ENCODE peak calls at places on chromosome 6, in nine cellular contexts. A is A549, U is cardiac fibroblast, K is fibroblast of the aortic adventitia, O is HFF-Myc, B is kidney, X is Panc1, J is astrocyte of the spinal cord, L is AG09309. G is an unnamed sample.
A peak's percentile ranks its signal among the peaks of the same experiment; 100 is the strongest.

GRCh38 chr6:125037826-125038225 is 75.6 kb downstream of the RNF217 start:
- DNase-seq in K (no peak), B (no peak), A (no peak), X (no peak), O (no peak), U (no peak), L (no peak), J (no peak), G (no peak)

GRCh38 chr6:71287038-71287437 is 1.6 kb upstream of the OGFRL1 start:
- DNase-seq in O (no peak), L (no peak), U (no peak), K (no peak), A (no peak), X (no peak), B (no peak), J (no peak), G (no peak)

GRCh38 chr6:41937881-41938574 is 3.6 kb downstream of the CCND3 start:
- DNase-seq in J (no peak), U (peak; percentile 35), X (no peak), O (no peak), B (no peak), K (peak; percentile 52), A (no peak), L (no peak), G (no peak)

GRCh38 chr6:30508890-30509736 is 19.8 kb downstream of the HLA-E start:
- DNase-seq in J (no peak), X (no peak), A (no peak), B (no peak), K (peak; percentile 43), L (no peak), O (no peak), U (peak; percentile 63), G (no peak)

GRCh38 chr6:139133272-139133671 is 1.6 kb upstream of the HECA start:
- DNase-seq in J (no peak), L (no peak), U (peak; percentile 46), B (peak; percentile 60), O (no peak), A (no peak), X (no peak), K (peak; percentile 36), G (no peak)

GRCh38 chr6:144279484-144280150 is 5.5 kb upstream of the UTRN start:
- DNase-seq in K (no peak), J (no peak), B (no peak), U (no peak), L (no peak), O (no peak), A (no peak), X (no peak), G (no peak)

GRCh38 chr6:148983986-148984385 is 237.2 kb downstream of the UST start:
- DNase-seq in K (no peak), U (no peak), J (no peak), L (no peak), A (no peak), B (no peak), X (no peak), O (peak; percentile 65), G (no peak)

GRCh38 chr6:33779305-33779704 is 9.6 kb downstream of the LEMD2 start:
- DNase-seq in B (no peak), U (no peak), A (no peak), O (no peak), K (no peak), J (no peak), L (no peak), X (no peak), G (no peak)

GRCh38 chr6:68756454-68757375 is 121.6 kb downstream of the ADGRB3 start:
- DNase-seq in J (no peak), U (no peak), L (no peak), A (no peak), B (no peak), K (no peak), O (no peak), X (no peak), G (no peak)

GRCh38 chr6:4776493-4776966 is 326 bp downstream of the CDYL start:
- DNase-seq in U (no peak), B (peak; percentile 82), L (no peak), O (no peak), X (no peak), J (peak; percentile 33), K (no peak), A (no peak), G (no peak)

GRCh38 chr6:4774296-4774695 is 1.9 kb upstream of the CDYL start:
- DNase-seq in J (no peak), A (no peak), U (no peak), K (no peak), O (no peak), B (no peak), L (no peak), X (no peak), G (no peak)

GRCh38 chr6:4776967-4777925 is 1.0 kb downstream of the CDYL start:
- DNase-seq in L (no peak), X (no peak), J (peak; percentile 53), A (peak; percentile 26), U (peak; percentile 52), O (no peak), K (peak; percentile 46), B (peak; percentile 78), G (no peak)

GRCh38 chr6:4774715-4775590 is 1.3 kb upstream of the CDYL start:
- DNase-seq in B (no peak), L (no peak), A (no peak), O (no peak), U (no peak), X (no peak), K (no peak), J (no peak), G (no peak)

DNA sequence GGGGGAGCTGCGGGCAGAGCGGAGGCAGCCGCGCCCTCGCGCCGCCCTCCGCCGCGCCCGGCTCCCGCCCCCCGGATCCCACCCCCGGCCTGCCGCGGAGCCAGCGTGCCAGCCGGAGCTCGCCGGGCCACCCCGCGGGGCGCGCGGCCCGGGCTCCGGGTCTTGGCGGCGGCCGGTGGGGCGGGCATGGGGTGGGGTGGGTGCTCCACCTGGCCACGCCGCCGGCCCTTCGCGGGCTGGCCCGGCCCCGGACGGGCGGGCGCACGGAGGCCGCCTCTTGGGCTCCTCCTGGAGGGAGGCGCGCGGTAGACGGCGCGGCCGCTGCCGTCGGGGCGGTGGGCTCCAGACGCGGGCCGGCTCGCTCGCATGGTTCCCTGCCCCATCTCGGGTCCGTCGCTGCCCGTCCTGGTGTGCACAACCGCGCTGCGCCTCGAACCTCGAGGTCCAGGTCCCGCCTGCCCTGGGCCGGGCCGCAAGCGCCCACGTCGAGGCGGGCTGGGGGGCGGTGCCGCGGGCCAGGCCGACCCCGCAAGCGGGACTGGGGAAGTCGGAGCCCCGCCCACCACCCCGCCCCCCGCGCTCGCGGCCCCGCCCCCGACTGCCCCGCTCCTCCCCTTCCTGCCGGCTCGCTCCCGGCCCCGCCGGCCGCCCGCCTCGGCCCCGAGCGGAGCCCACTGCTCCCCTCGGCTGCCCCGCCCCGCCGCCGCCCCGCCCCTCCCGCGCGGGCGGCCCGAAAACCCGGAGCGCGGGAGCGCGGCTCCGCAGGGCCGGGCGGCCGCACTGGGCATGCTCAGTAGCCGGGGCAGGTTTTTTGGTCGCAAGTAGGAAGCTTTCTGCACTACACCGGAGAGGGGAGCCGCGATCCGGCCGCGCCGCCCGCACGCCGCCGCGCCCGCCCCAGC is at the start of gene CDYL:
- DNase-seq in L (peak; percentile 46), X (no peak), K (peak; percentile 85), B (peak; percentile 96), O (peak; percentile 44), A (peak; percentile 87), U (peak; percentile 86), J (peak; percentile 86), G (peak; percentile 24)
- TF ChIP-seq CTCF in L (no peak), X (peak; percentile 44), K (no peak), B (no peak), O (peak; percentile 3), A (peak; percentile 23), U (no peak), J (no peak), G (peak; percentile 24)

GRCh38 chr6:31878222-31878621 is 575 bp downstream of the SLC44A4 start:
- DNase-seq in X (no peak), A (no peak), J (no peak), U (no peak), L (no peak), O (no peak), K (no peak), B (no peak), G (no peak)
- H3K4me3 ChIP-seq in X (no peak overlapping the region), A (no peak overlapping the region), J (no peak overlapping the region), U (no peak overlapping the region), L (no peak overlapping the region), O (no peak overlapping the region), K (no peak overlapping the region), B (peak overlapping the region; percentile 56), G (no peak overlapping the region)

DNA sequence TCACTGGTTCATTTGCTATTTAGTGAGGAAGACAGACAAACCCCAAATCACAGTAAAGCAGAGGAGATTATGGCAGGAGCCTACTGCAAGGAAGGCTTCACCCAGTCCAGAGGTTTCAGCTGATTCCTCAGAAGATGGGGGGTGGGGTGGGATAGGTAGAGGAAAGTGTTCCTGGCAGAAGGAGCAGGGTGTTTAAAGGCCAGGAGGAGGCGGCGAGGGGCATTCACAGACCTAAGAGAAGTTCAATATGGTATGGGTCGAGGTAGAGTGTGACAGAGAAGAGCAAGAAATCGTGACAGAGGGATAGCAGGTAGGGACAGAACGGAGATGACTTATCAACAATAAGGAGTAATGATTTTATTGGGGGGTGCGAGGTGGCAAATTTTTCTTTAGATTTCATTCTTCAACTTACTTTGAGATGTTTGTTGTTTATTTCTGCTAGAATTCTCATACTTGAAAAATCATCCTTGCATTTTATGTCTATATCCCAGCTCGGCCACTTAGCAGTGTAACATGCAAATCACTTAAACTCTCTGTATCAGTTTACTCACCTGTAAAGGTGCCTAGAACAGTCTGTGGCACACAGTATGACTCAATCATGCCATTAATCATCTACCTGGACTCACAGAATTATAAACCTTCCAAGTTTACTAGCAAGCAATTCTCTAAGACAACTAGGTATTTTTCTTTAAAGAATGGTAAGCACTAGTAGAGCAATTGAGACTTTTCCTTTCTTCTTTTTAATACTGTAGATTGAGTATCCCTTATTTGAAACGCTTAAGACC is 176.7 kb downstream of the REV3L start:
- DNase-seq in O (no peak), A (peak; percentile 8), J (no peak), X (no peak), K (no peak), L (no peak), B (no peak), U (no peak), G (no peak)
- TF ChIP-seq CTCF in O (no peak), A (no peak), J (no peak), X (no peak), K (no peak), L (peak; percentile 4), B (no peak), U (no peak), G (no peak)

GRCh38 chr6:45555981-45556771 is 178.4 kb upstream of the SUPT3H start:
- DNase-seq in O (peak; percentile 49), L (no peak), U (peak; percentile 60), B (no peak), X (no peak), A (no peak), J (peak; percentile 60), K (peak; percentile 67), G (no peak)
- H3K4me3 ChIP-seq in O (peak overlapping the region; percentile 39), L (peak overlapping the region; percentile 31), U (peak overlapping the region; percentile 34), B (no peak overlapping the region), X (no peak overlapping the region), A (no peak overlapping the region), J (peak overlapping the region; percentile 4), K (peak overlapping the region; percentile 39), G (peak overlapping the region; percentile 40)

GRCh38 chr6:165880721-165881120 is 217.7 kb upstream of the PDE10A start:
- DNase-seq in O (no peak), B (no peak), X (no peak), J (no peak), A (no peak), L (no peak), U (no peak), K (peak; percentile 86), G (no peak)
- TF ChIP-seq CTCF in O (no peak), B (no peak), X (no peak), J (no peak), A (no peak), L (no peak), U (no peak), K (no peak), G (no peak)

G was measured in AG04449.